ENCODE peak calls at places on chromosomes 2 and 18, in six cellular contexts. C, T, Q, U, X and J are unnamed samples.

GRCh38 chr2:70461981-70462876 is 91.4 kb downstream of the TGFA start:
- DNase-seq in C (no peak), T (no peak), Q (no peak), U (no peak), X (no peak), J (no peak)

GRCh38 chr2:207487650-207488315 is 42.0 kb upstream of the CREB1 start:
- DNase-seq in C (peak; percentile 76), T (peak; percentile 39), Q (peak; percentile 89), U (no peak), X (no peak), J (peak; percentile 61)

GRCh38 chr2:54757496-54757895 is 34.0 kb downstream of the EML6 start:
- DNase-seq in C (peak; percentile 64), T (no peak), Q (peak; percentile 52), U (no peak), X (no peak), J (no peak)

GRCh38 chr2:145235312-145235711 is 715.4 kb upstream of the ZEB2 start:
- DNase-seq in C (no peak), T (no peak), Q (no peak), U (no peak), X (no peak), J (no peak)

GRCh38 chr18:55509631-55510372 is 78.2 kb downstream of the TCF4 start:
- DNase-seq in C (peak; percentile 84), T (no peak), Q (peak; percentile 76), U (no peak), X (peak; percentile 38), J (no peak)

GRCh38 chr2:203453858-203454451 is 81.1 kb downstream of the RAPH1 start:
- DNase-seq in C (peak; percentile 80), T (no peak), Q (peak; percentile 78), U (no peak), X (no peak), J (no peak)

GRCh38 chr2:145140658-145141057 is 620.7 kb upstream of the ZEB2 start:
- DNase-seq in C (no peak), T (no peak), Q (no peak), U (no peak), X (no peak), J (no peak)

GRCh38 chr2:200159366-200159720 is 147.2 kb upstream of the SPATS2L start:
- DNase-seq in C (no peak), T (no peak), Q (no peak), U (peak; percentile 72), X (no peak), J (peak; percentile 38)

GRCh38 chr18:34840416-34840815 is 130.3 kb downstream of the DTNA start:
- DNase-seq in C (no peak), T (no peak), Q (no peak), U (no peak), X (no peak), J (no peak)

GRCh38 chr2:63047534-63048281 is 2.9 kb upstream of the OTX1 start:
- DNase-seq in C (no peak), T (peak; percentile 21), Q (no peak), U (no peak), X (no peak), J (no peak)

GRCh38 chr2:161076936-161077335 is 83.3 kb upstream of the TANK start:
- DNase-seq in C (no peak), T (no peak), Q (no peak), U (no peak), X (no peak), J (no peak)

GRCh38 chr2:218218409-218219185 is 1.6 kb downstream of the ARPC2 start:
- DNase-seq in C (no peak), T (no peak), Q (peak; percentile 22), U (no peak), X (no peak), J (no peak)

GRCh38 chr18:50830544-50830943 is 10.7 kb upstream of the MRO start:
- DNase-seq in C (no peak), T (no peak), Q (no peak), U (no peak), X (no peak), J (no peak)

GRCh38 chr2:148814143-148814852 is 60.7 kb upstream of the KIF5C start:
- DNase-seq in C (peak; percentile 67), T (no peak), Q (peak; percentile 73), U (no peak), X (peak; percentile 51), J (peak; percentile 18)

GRCh38 chr2:233387667-233388528 is 33.6 kb downstream of the DGKD start:
- DNase-seq in C (peak; percentile 98), T (peak; percentile 85), Q (peak; percentile 98), U (no peak), X (peak; percentile 90), J (peak; percentile 18)

GRCh38 chr2:178279142-178279541 is 84.8 kb downstream of the OSBPL6 start:
- DNase-seq in C (peak; percentile 95), T (no peak), Q (peak; percentile 94), U (no peak), X (peak; percentile 77), J (peak; percentile 83)

GRCh38 chr2:1790473-1790872 is 46.2 kb upstream of the PXDN start:
- DNase-seq in C (no peak), T (no peak), Q (no peak), U (no peak), X (no peak), J (no peak)

GRCh38 chr2:220619525-220620267 is 952.4 kb downstream of the EPHA4 start:
- DNase-seq in C (peak; percentile 1), T (no peak), Q (peak; percentile 15), U (no peak), X (no peak), J (no peak)

GRCh38 chr2:16522031-16522818 is 143.4 kb downstream of the CYRIA start:
- DNase-seq in C (peak; percentile 13), T (no peak), Q (no peak), U (no peak), X (no peak), J (no peak)

GRCh38 chr2:11239718-11240462 is 84.6 kb downstream of the SLC66A3 start:
- DNase-seq in C (peak; percentile 50), T (no peak), Q (peak; percentile 34), U (no peak), X (peak; percentile 26), J (no peak)

GRCh38 chr2:49332415-49332814 is 178.1 kb upstream of the FSHR start:
- DNase-seq in C (peak; percentile 38), T (no peak), Q (no peak), U (no peak), X (no peak), J (no peak)

GRCh38 chr2:36800381-36800780 is 103.9 kb downstream of the VIT start:
- DNase-seq in C (no peak), T (no peak), Q (no peak), U (no peak), X (no peak), J (no peak)

GRCh38 chr2:27038012-27038411 is 5.2 kb downstream of the TMEM214 start:
- DNase-seq in C (no peak), T (no peak), Q (no peak), U (no peak), X (no peak), J (no peak)

GRCh38 chr2:44118257-44118656 is 50.4 kb upstream of the PPM1B start:
- DNase-seq in C (peak; percentile 53), T (no peak), Q (peak; percentile 71), U (no peak), X (no peak), J (no peak)

GRCh38 chr2:15243762-15244161 is 317.4 kb downstream of the NBAS start:
- DNase-seq in C (peak; percentile 42), T (no peak), Q (peak; percentile 69), U (no peak), X (peak; percentile 32), J (no peak)

GRCh38 chr2:73020306-73020656 is 51.2 kb downstream of the SFXN5 start:
- DNase-seq in C (no peak), T (no peak), Q (no peak), U (no peak), X (no peak), J (no peak)

GRCh38 chr2:83081835-83082522 is 1377.1 kb downstream of the SUCLG1 start:
- DNase-seq in C (peak; percentile 94), T (no peak), Q (peak; percentile 68), U (no peak), X (peak; percentile 63), J (no peak)

GRCh38 chr2:231926761-231927565 is 767 bp upstream of the NPPC start:
- DNase-seq in C (no peak), T (no peak), Q (no peak), U (no peak), X (no peak), J (no peak)
- H3K4me3 ChIP-seq in C (no peak overlapping the region), T (peak overlapping the region; percentile 63), Q (no peak overlapping the region), U (peak overlapping the region; percentile 49), X (peak overlapping the region; percentile 43), J (peak overlapping the region; percentile 46)

DNA sequence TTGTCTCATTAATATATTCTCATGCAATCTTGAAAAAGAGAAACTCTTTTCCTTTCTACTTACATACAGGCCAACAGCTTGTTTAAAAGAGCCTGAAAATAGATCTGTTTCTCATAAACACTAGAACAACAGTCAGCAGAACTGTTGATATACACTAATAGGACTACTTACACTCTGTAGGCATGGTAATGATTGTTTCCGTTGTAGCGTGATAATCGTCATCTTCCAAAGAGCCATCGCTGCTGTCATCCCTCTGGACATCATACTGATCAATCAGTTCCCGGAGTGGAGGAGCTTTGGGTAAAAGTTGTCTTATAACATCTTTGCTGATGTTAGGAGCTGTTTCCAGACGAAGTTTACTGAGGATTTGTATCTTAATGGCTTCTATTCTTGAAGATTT is 476 bp downstream of the MSTN start:
- DNase-seq in C (no peak), T (no peak), Q (no peak), U (no peak), X (no peak), J (no peak)
- H3K4me3 ChIP-seq in C (no peak overlapping the region), T (peak overlapping the region; percentile 74), Q (no peak overlapping the region), U (no peak overlapping the region), X (no peak overlapping the region), J (no peak overlapping the region)

GRCh38 chr2:60885683-60886082 is 4.3 kb downstream of the REL start:
- DNase-seq in C (no peak), T (no peak), Q (no peak), U (no peak), X (no peak), J (no peak)

GRCh38 chr2:60880988-60881932 is at the start of gene REL:
- DNase-seq in C (peak; percentile 93), T (peak; percentile 91), Q (peak; percentile 88), U (peak; percentile 92), X (peak; percentile 61), J (no peak)

GRCh38 chr2:60882971-60883753 is 1.8 kb downstream of the REL start:
- DNase-seq in C (peak; percentile 20), T (no peak), Q (peak; percentile 26), U (no peak), X (no peak), J (no peak)

GRCh38 chr2:60884795-60885194 is 3.4 kb downstream of the REL start:
- DNase-seq in C (peak; percentile 33), T (no peak), Q (peak; percentile 41), U (no peak), X (no peak), J (no peak)

DNA sequence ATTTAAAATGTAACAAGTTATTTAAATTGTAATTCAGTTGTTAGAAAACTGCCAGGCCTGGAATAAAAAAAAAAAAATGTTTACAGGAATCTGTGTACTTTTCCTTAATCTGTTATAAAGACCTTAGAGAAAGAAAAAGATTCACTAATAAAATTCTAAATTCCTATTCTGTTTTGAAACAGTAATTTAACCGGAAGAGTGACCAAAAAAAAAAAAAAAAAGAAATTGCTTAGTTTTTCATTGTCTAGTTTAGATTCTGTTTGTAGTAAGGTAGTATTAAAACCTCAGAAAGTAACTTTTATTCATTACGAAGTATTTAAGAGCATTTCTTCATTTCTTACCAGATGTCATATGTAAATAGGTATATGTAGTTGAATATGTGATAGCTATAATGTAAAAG is 2.5 kb downstream of the REL start:
- DNase-seq in C (no peak), T (no peak), Q (peak; percentile 8), U (no peak), X (no peak), J (no peak)
- H3K4me3 ChIP-seq in C (peak overlapping the region; percentile 82), T (peak overlapping the region; percentile 85), Q (no peak overlapping the region), U (no peak overlapping the region), X (no peak overlapping the region), J (peak overlapping the region; percentile 88)

GRCh38 chr2:64620661-64621060 is 33.1 kb downstream of the SERTAD2 start:
- DNase-seq in C (no peak), T (no peak), Q (no peak), U (no peak), X (no peak), J (no peak)
- H3K4me3 ChIP-seq in C (no peak overlapping the region), T (no peak overlapping the region), Q (no peak overlapping the region), U (no peak overlapping the region), X (no peak overlapping the region), J (no peak overlapping the region)